ENCODE peak calls at places on chromosomes 13 and 19, in ten cellular contexts. P, C, B, O, Z, D, E, X, M and H are unnamed samples.

GRCh38 chr19:48770223-48770622 is 14.9 kb downstream of the FGF21 start:
- DNase-seq in P (no peak), E (no peak), B (no peak), D (no peak), X (no peak), Z (no peak), C (no peak), O (peak; percentile 71), M (no peak), H (peak; percentile 73)

GRCh38 chr19:51448011-51448744 is 10.1 kb downstream of the SIGLEC8 start:
- DNase-seq in D (no peak), O (no peak), M (no peak), P (no peak), X (no peak), B (no peak), E (no peak), Z (no peak), C (no peak), H (no peak)

GRCh38 chr13:73803997-73804396 is 330.2 kb downstream of the KLF12 start:
- DNase-seq in E (no peak), O (no peak), Z (peak; percentile 74), P (no peak), X (no peak), B (peak; percentile 16), C (no peak), M (no peak), D (no peak), H (peak; percentile 58)

GRCh38 chr19:15536350-15536749 is 28.0 kb downstream of the CYP4F22 start:
- DNase-seq in M (no peak), P (no peak), O (no peak), D (no peak), Z (no peak), X (no peak), B (no peak), C (no peak), E (no peak), H (no peak)

GRCh38 chr19:28074773-28075172 is 1138.2 kb downstream of the UQCRFS1 start:
- DNase-seq in M (no peak), O (no peak), E (no peak), D (no peak), Z (no peak), C (no peak), B (no peak), X (no peak), P (no peak), H (no peak)

GRCh38 chr13:62973804-62974203 is 1558.2 kb upstream of the PCDH20 start:
- DNase-seq in M (no peak), X (no peak), C (no peak), Z (no peak), B (no peak), D (no peak), O (no peak), E (no peak), P (no peak), H (no peak)

GRCh38 chr19:39792999-39793546 is 14.4 kb downstream of the LEUTX start:
- DNase-seq in P (peak; percentile 38), O (peak; percentile 88), D (peak; percentile 52), C (peak; percentile 81), M (peak; percentile 83), E (peak; percentile 82), Z (peak; percentile 69), X (peak; percentile 86), B (peak; percentile 88), H (peak; percentile 71)

GRCh38 chr19:29845576-29846176 is 33.9 kb downstream of the CCNE1 start:
- DNase-seq in P (peak; percentile 36), E (no peak), D (no peak), Z (peak; percentile 18), O (peak; percentile 27), B (peak; percentile 84), C (no peak), X (no peak), M (no peak), H (peak; percentile 37)

GRCh38 chr19:16013851-16014840 is 62.1 kb upstream of the TPM4 start:
- DNase-seq in Z (no peak), O (no peak), E (peak; percentile 42), C (no peak), D (no peak), X (no peak), B (no peak), P (no peak), M (no peak), H (no peak)

GRCh38 chr13:30846844-30847243 is 59.2 kb upstream of the MEDAG start:
- DNase-seq in X (no peak), B (no peak), M (no peak), P (no peak), D (no peak), O (no peak), C (no peak), E (no peak), Z (no peak), H (peak; percentile 66)

GRCh38 chr13:19156013-19156825 is 25.4 kb downstream of the TUBA3C start:
- DNase-seq in P (no peak), C (no peak), Z (no peak), O (no peak), B (no peak), D (no peak), M (no peak), X (no peak), E (no peak), H (no peak)

GRCh38 chr13:67152123-67152522 is 78.0 kb downstream of the PCDH9 start:
- DNase-seq in D (no peak), B (no peak), Z (no peak), X (no peak), M (no peak), C (no peak), O (no peak), P (no peak), E (no peak), H (no peak)

GRCh38 chr13:53045110-53045509 is 16.5 kb downstream of the OLFM4 start:
- DNase-seq in D (no peak), B (no peak), C (no peak), Z (no peak), M (no peak), X (no peak), O (no peak), P (no peak), E (no peak), H (no peak)

GRCh38 chr19:44032001-44032610 is 6.9 kb downstream of the ZNF222 start:
- DNase-seq in O (no peak), E (no peak), M (no peak), X (no peak), Z (no peak), B (no peak), C (no peak), P (no peak), D (no peak), H (no peak)
- TF ChIP-seq CTCF in O (no peak), E (no peak), M (no peak), X (no peak), Z (no peak), B (no peak), C (no peak), P (no peak), D (no peak), H (no peak)

GRCh38 chr19:11798391-11799296 is at the start of gene ZNF491:
- DNase-seq in X (no peak), O (peak; percentile 66), Z (peak; percentile 87), C (peak; percentile 94), P (peak; percentile 95), D (peak; percentile 59), M (peak; percentile 88), E (peak; percentile 96), B (no peak), H (peak; percentile 92)
- TF ChIP-seq CTCF in X (no peak), O (no peak), Z (peak; percentile 31), C (peak; percentile 58), P (no peak), D (peak; percentile 23), M (peak; percentile 61), E (peak; percentile 15), B (no peak), H (no peak)

GRCh38 chr19:49939721-49940481 is 10.6 kb upstream of the NUP62 start:
- DNase-seq in M (no peak), X (no peak), C (no peak), D (no peak), O (no peak), Z (no peak), E (no peak), B (peak; percentile 31), P (no peak), H (no peak)
- TF ChIP-seq CTCF in M (no peak), X (peak; percentile 11), C (peak; percentile 21), D (no peak), O (no peak), Z (no peak), E (no peak), B (no peak), P (no peak), H (no peak)

GRCh38 chr19:41746593-41747227 is 8.6 kb upstream of the CEACAM6 start:
- DNase-seq in D (no peak), P (no peak), M (no peak), B (peak; percentile 87), X (peak; percentile 57), C (no peak), Z (peak; percentile 39), E (no peak), O (peak; percentile 57), H (peak; percentile 71)
- TF ChIP-seq CTCF in D (peak; percentile 45), P (peak; percentile 25), M (peak; percentile 54), B (peak; percentile 96), X (peak; percentile 16), C (peak; percentile 33), Z (peak; percentile 48), E (peak; percentile 2), O (peak; percentile 59), H (peak; percentile 81)

GRCh38 chr19:18856385-18857126 is 24.8 kb downstream of the UPF1 start:
- DNase-seq in B (peak; percentile 53), O (peak; percentile 51), C (no peak), E (no peak), D (no peak), X (no peak), P (peak; percentile 79), Z (no peak), M (no peak), H (peak; percentile 44)
- TF ChIP-seq CTCF in B (no peak), O (peak; percentile 53), C (peak; percentile 54), E (no peak), D (no peak), X (no peak), P (peak; percentile 62), Z (peak; percentile 25), M (peak; percentile 39), H (peak; percentile 61)

GRCh38 chr13:51768378-51768921 is 35.5 kb downstream of the DHRS12 start:
- DNase-seq in P (no peak), X (no peak), D (no peak), B (no peak), E (no peak), C (no peak), Z (no peak), O (no peak), M (no peak), H (no peak)
- TF ChIP-seq CTCF in P (no peak), X (peak; percentile 28), D (no peak), B (no peak), E (no peak), C (peak; percentile 44), Z (no peak), O (no peak), M (peak; percentile 38), H (peak; percentile 33)